ENCODE peak calls at places on chromosomes 1 and 21, in eight cellular contexts. T is stimulated activated naive CD8-positive, alpha-beta T cell treated with anti-CD3 and anti-CD28 coated beads, Interleukin-15, Interleukin-2, amounts not matched to agents 100 U/mL and 50 U/mL, for 24 hours; W is activated CD8-positive, alpha-beta memory T cell treated with anti-CD3 and anti-CD28 coated beads for 1 hour; Q is kidney epithelial cell; G is pancreas; P is stimulated activated CD4-positive, alpha-beta T cell treated with anti-CD3 and anti-CD28 coated beads, Interleukin-12 subunit alpha, Interleukin-12 subunit beta, amount 100 ng/mL, for 48 hours; D is HS-27A; B is PC-3. V is an unnamed sample.

GRCh38 chr21:42383331-42383730 is 12.5 kb downstream of the TMPRSS3 start:
- DNase-seq in P (no peak), B (no peak), G (no peak), W (no peak), T (no peak), D (no peak), Q (no peak), V (no peak)

GRCh38 chr1:58841455-58841854 is 57.6 kb upstream of the JUN start:
- DNase-seq in W (no peak), P (no peak), G (no peak), D (no peak), T (no peak), B (peak), Q (no peak), V (peak)

GRCh38 chr1:177953549-177953948 is 16.3 kb downstream of the SEC16B start:
- DNase-seq in B (no peak), P (no peak), W (no peak), G (no peak), Q (no peak), T (no peak), D (no peak), V (no peak)

GRCh38 chr1:88802950-88803349 is 88.4 kb downstream of the GTF2B start:
- DNase-seq in P (no peak), D (peak), W (no peak), T (no peak), Q (peak), G (no peak), B (peak), V (no peak)

GRCh38 chr1:186957339-186957738 is 128.6 kb downstream of the PLA2G4A start:
- DNase-seq in T (no peak), W (no peak), B (no peak), P (no peak), G (no peak), Q (no peak), D (no peak), V (no peak)

GRCh38 chr1:232962761-232963357 is 12.4 kb downstream of the NTPCR start:
- DNase-seq in D (no peak), P (no peak), B (no peak), W (no peak), Q (no peak), G (no peak), T (no peak), V (no peak)

GRCh38 chr1:247681288-247681897 is 1.9 kb upstream of the OR13G1 start:
- DNase-seq in P (peak), B (peak), Q (peak), T (peak), D (peak), W (no peak), G (peak), V (peak)

GRCh38 chr21:15850645-15851044 is 120.9 kb downstream of the USP25 start:
- DNase-seq in G (no peak), D (peak), W (no peak), Q (no peak), B (peak), T (no peak), P (no peak), V (no peak)

GRCh38 chr21:34915364-34915834 is 133.7 kb downstream of the RUNX1 start:
- DNase-seq in D (no peak), P (no peak), T (no peak), W (no peak), B (peak), Q (no peak), G (no peak), V (no peak)

GRCh38 chr21:29849735-29850176 is 90.0 kb downstream of the GRIK1 start:
- DNase-seq in D (peak), G (peak), B (peak), P (peak), T (peak), Q (peak), W (no peak), V (peak)

GRCh38 chr1:100578201-100578600 is 40.3 kb downstream of the GPR88 start:
- DNase-seq in B (peak), T (no peak), W (no peak), Q (no peak), P (no peak), G (no peak), D (no peak), V (no peak)

GRCh38 chr1:164914208-164914607 is 355.2 kb downstream of the PBX1 start:
- DNase-seq in G (no peak), Q (no peak), P (no peak), W (no peak), D (no peak), B (peak), T (no peak), V (peak)

GRCh38 chr1:109392788-109393580 is 4.7 kb downstream of the SORT1 start:
- DNase-seq in P (no peak), B (peak), D (no peak), Q (no peak), W (no peak), G (peak), T (no peak), V (peak)

GRCh38 chr1:14320518-14320917 is 278.0 kb upstream of the KAZN start:
- DNase-seq in B (peak), Q (peak), T (no peak), W (no peak), G (no peak), P (no peak), D (no peak), V (no peak)

GRCh38 chr1:71080178-71080781 is 555 bp downstream of the ZRANB2 start:
- DNase-seq in P (no peak), B (no peak), W (no peak), T (peak), G (no peak), D (no peak), Q (no peak), V (peak)

GRCh38 chr1:161021959-161022332 is 994 bp upstream of the F11R start:
- DNase-seq in Q (no peak), B (peak), G (no peak), W (no peak), P (no peak), T (no peak), D (no peak), V (no peak)

GRCh38 chr1:109658533-109659051 is 2.7 kb downstream of the GSTM4 start:
- DNase-seq in Q (no peak), W (no peak), T (no peak), B (no peak), P (no peak), D (no peak), G (no peak), V (no peak)